ENCODE peak calls at places on chromosomes 13 and 19, in four cellular contexts. Y is H1, G is HepG2, L is GM12878. E is an unnamed sample. For H3K36me3, the result is how much of the 10 kb centered on the place peaks cover.

GRCh38 chr13:90122531-90122930 is 1225.0 kb upstream of the MIR17HG start:
- DNase-seq in Y (no peak), G (no peak), L (no peak), E (no peak)

GRCh38 chr19:1248454-1249297 is at the start of gene MIDN:
- DNase-seq in Y (no peak), G (peak), L (no peak), E (peak)

GRCh38 chr19:14150041-14150769 is 13.8 kb upstream of the ASF1B start:
- DNase-seq in Y (no peak), G (no peak), L (no peak), E (peak)

GRCh38 chr13:104943331-104943730 is 1592.1 kb downstream of the EFNB2 start:
- DNase-seq in Y (no peak), G (no peak), L (no peak), E (no peak)

GRCh38 chr13:76023644-76024043 is 387.5 kb downstream of the LMO7 start:
- DNase-seq in Y (no peak), G (no peak), L (no peak), E (no peak)

GRCh38 chr19:46441775-46442332 is 13.1 kb upstream of the PNMA8C start:
- DNase-seq in Y (no peak), G (no peak), L (no peak), E (no peak)

GRCh38 chr19:43782689-43783231 is 2.0 kb upstream of the KCNN4 start:
- DNase-seq in Y (no peak), G (no peak), L (no peak), E (no peak)

GRCh38 chr13:20960663-20961309 is 58.2 kb upstream of the XPO4 start:
- DNase-seq in Y (no peak), G (peak), L (no peak), E (no peak)

GRCh38 chr13:20424959-20425358 is 100.7 kb downstream of the CRYL1 start:
- DNase-seq in Y (no peak), G (no peak), L (no peak), E (no peak)

GRCh38 chr19:584240-585001 is 5.3 kb upstream of the HCN2 start:
- DNase-seq in Y (no peak), G (no peak), L (no peak), E (peak)

GRCh38 chr19:45473366-45474190 is 5.8 kb downstream of the FOSB start:
- DNase-seq in Y (no peak), G (no peak), L (no peak), E (no peak)

GRCh38 chr13:60351326-60351725 is 45.7 kb upstream of the TDRD3 start:
- DNase-seq in Y (no peak), G (no peak), L (no peak), E (peak)

GRCh38 chr19:6587093-6587820 is 3.7 kb downstream of the CD70 start:
- DNase-seq in Y (no peak), G (no peak), L (no peak), E (no peak)

GRCh38 chr19:42471554-42472249 is 29.0 kb upstream of the CXCL17 start:
- DNase-seq in Y (no peak), G (no peak), L (no peak), E (no peak)

DNA sequence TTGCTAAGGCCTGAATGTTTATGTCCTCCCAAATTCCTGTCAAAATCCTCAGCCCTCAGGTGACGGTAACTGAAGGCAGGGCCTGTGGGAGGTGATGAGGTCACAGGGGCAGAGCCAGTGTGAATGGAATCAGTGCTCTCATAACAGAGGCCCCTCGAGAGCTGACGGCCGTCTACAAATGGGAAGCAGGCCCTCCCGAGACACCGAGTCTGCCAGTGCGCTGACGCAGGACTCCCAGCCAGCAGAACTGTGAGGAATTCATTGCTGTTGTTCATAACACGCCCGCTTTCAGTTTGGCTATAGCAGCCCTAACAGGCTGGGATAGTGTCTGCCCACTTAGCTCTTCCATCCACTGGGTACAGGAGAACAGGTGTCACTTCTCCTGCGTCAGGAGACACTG is 41.2 kb downstream of the CARS2 start:
- DNase-seq in Y (no peak), G (no peak), L (no peak), E (no peak)
- TF ChIP-seq TCF12 in Y (no peak), G (no peak), L (no peak), E (no peak)

GRCh38 chr19:19528721-19529490 is at the start of gene YJEFN3:
- DNase-seq in Y (no peak), G (no peak), L (no peak), E (peak)
- H3K36me3 ChIP-seq in Y (under half), G (under half), L (under half), E (under half)

GRCh38 chr13:43269037-43269476 is 245.7 kb downstream of the DNAJC15 start:
- DNase-seq in Y (no peak), G (peak), L (no peak), E (no peak)
- TF ChIP-seq TCF12 in Y (no peak), G (no peak), L (no peak), E (peak)

GRCh38 chr19:33800012-33800680 is 3.5 kb downstream of the KCTD15 start:
- DNase-seq in Y (no peak), G (no peak), L (no peak), E (peak)

GRCh38 chr19:33798701-33799111 is 2.0 kb downstream of the KCTD15 start:
- DNase-seq in Y (no peak), G (no peak), L (no peak), E (peak)

GRCh38 chr19:33801411-33801810 is 4.7 kb downstream of the KCTD15 start:
- DNase-seq in Y (no peak), G (no peak), L (no peak), E (no peak)

GRCh38 chr19:33797821-33798633 is 1.4 kb downstream of the KCTD15 start:
- DNase-seq in Y (no peak), G (no peak), L (no peak), E (peak)

DNA sequence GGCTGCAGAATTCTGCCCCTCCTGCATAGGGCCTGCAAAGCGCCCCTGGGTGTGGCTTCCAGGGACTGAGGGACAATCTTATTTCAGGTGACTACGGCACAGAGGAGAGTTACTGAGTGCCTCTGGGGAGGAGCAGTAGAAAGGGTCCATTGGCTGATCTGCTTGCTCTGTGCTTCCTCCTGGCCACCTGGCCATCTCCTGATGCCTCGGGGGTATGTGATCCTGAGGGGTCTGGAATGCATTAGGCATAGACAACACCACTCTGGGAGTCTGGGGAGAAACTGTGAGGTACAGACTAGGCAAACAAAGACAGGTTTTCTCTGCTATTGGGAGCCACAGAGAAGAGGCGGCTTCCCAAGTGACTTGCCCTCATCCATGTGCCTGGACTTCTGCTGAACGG is 2.8 kb downstream of the KCTD15 start:
- DNase-seq in Y (no peak), G (no peak), L (no peak), E (peak)
- H3K36me3 ChIP-seq in Y (under half), G (under half), L (under half), E (under half)

GRCh38 chr13:50153888-50154287 is 138.6 kb downstream of the KCNRG start:
- DNase-seq in Y (no peak), G (no peak), L (no peak), E (no peak)

GRCh38 chr13:50152655-50153309 is 137.5 kb downstream of the KCNRG start:
- DNase-seq in Y (no peak), G (no peak), L (no peak), E (no peak)

GRCh38 chr13:50153401-50153800 is 138.2 kb downstream of the KCNRG start:
- DNase-seq in Y (no peak), G (no peak), L (no peak), E (no peak)

GRCh38 chr13:50149932-50150331 is 134.7 kb downstream of the KCNRG start:
- DNase-seq in Y (no peak), G (no peak), L (no peak), E (no peak)

GRCh38 chr13:50152224-50152623 is 137.0 kb downstream of the KCNRG start:
- DNase-seq in Y (no peak), G (no peak), L (no peak), E (no peak)
- TF ChIP-seq TCF12 in Y (no peak), G (no peak), L (no peak), E (no peak)

GRCh38 chr19:57759096-57759495 is 10.4 kb upstream of the ZNF586 start:
- DNase-seq in Y (no peak), G (no peak), L (no peak), E (no peak)
- H3K36me3 ChIP-seq in Y (half or more), G (half or more), L (under half), E (half or more)

GRCh38 chr13:25608181-25608580 is 236.4 kb downstream of the ATP8A2 start:
- DNase-seq in Y (no peak), G (no peak), L (no peak), E (no peak)

GRCh38 chr13:25607096-25607495 is 235.3 kb downstream of the ATP8A2 start:
- DNase-seq in Y (no peak), G (no peak), L (no peak), E (no peak)

GRCh38 chr13:25598421-25598820 is 226.6 kb downstream of the ATP8A2 start:
- DNase-seq in Y (no peak), G (no peak), L (no peak), E (no peak)

GRCh38 chr13:25602206-25602605 is 230.4 kb downstream of the ATP8A2 start:
- DNase-seq in Y (peak), G (no peak), L (no peak), E (no peak)
- TF ChIP-seq TCF12 in Y (no peak), G (no peak), L (no peak), E (no peak)

DNA sequence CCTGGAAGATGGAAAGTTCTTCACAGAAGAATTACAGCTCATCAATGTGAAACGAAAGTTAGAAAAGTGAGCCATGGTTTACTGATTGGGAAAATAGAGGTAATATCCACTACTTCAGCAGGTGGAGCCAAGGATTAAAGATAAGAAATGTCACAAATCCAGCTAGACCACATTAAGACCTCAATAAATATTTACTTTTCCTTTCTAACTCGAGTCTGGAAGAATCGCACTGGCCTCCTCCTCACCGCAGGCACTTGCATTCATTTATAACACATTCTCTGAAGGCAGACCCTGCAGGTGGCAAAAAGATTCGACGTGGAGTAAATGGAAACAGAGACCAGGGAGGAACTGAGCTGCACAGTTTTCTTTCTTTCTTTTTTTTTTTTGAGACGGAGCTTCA is 7.4 kb downstream of the SLC35E1 start:
- DNase-seq in Y (no peak), G (no peak), L (no peak), E (no peak)
- H3K36me3 ChIP-seq in Y (half or more), G (half or more), L (under half), E (under half)

DNA sequence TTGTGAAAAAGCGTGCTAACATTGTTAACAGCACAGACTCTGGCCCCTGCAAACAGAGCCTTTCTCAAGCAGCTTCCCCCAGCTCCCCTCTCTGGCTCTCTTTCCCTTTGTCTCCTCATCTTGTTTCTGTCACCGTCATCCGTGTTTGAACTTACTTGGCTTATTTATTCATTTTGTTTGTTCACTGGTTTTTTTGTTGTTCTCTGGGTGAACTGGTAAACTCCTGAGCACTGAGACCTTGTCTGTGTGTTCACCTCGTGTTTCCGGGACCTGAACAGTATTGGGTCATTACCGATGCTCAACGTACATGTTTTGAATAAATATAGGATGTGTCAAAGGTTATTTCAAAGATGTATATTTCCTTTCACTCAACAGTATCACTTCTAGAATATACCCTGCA is 92.4 kb upstream of the USP29 start:
- DNase-seq in Y (no peak), G (peak), L (no peak), E (no peak)
- TF ChIP-seq TCF12 in Y (no peak), G (no peak), L (no peak), E (no peak)

E was measured in SK-N-SH.